ENCODE peak calls at places on chromosomes 12 and 14, in seven cellular contexts. N is small intestine; K is globus pallidus; B is ureter; J is body of pancreas; C is CD8-positive, alpha-beta memory T cell; V is AG10803. Q is an unnamed sample.

GRCh38 chr12:93978553-93978952 is 169.8 kb upstream of the PLXNC1 start:
- DNase-seq in N (peak), K (no peak), B (no peak), J (no peak), C (no peak), V (peak), Q (no peak)

GRCh38 chr12:27351476-27351875 is 18.8 kb downstream of the BMAL2 start:
- DNase-seq in N (no peak), K (no peak), B (no peak), J (no peak), C (no peak), V (no peak), Q (no peak)

GRCh38 chr14:87264386-87264785 is 728.6 kb downstream of the GALC start:
- DNase-seq in N (no peak), K (no peak), B (no peak), J (no peak), C (no peak), V (no peak), Q (no peak)

GRCh38 chr12:94469522-94469921 is 9.9 kb upstream of the CEP83 start:
- DNase-seq in N (no peak), K (no peak), B (no peak), J (no peak), C (no peak), V (no peak), Q (no peak)

GRCh38 chr12:65911321-65911720 is 87.0 kb downstream of the HMGA2 start:
- DNase-seq in N (peak), K (no peak), B (peak), J (peak), C (no peak), V (peak), Q (peak)

GRCh38 chr12:113002155-113002554 is 23.8 kb downstream of the OAS2 start:
- DNase-seq in N (peak), K (no peak), B (no peak), J (peak), C (no peak), V (no peak), Q (no peak)

GRCh38 chr12:53005215-53005985 is 856 bp upstream of the EIF4B start:
- DNase-seq in N (no peak), K (no peak), B (no peak), J (peak), C (no peak), V (no peak), Q (no peak)

GRCh38 chr14:68947802-68948201 is 31.3 kb downstream of the ACTN1 start:
- DNase-seq in N (peak), K (no peak), B (peak), J (no peak), C (no peak), V (peak), Q (peak)

GRCh38 chr14:33551963-33552362 is 398.9 kb downstream of the EGLN3 start:
- DNase-seq in N (no peak), K (no peak), B (no peak), J (no peak), C (no peak), V (no peak), Q (no peak)

GRCh38 chr14:58662759-58663158 is 25.0 kb downstream of the DACT1 start:
- DNase-seq in N (no peak), K (no peak), B (no peak), J (no peak), C (no peak), V (no peak), Q (no peak)

GRCh38 chr12:9647825-9648700 is 21.4 kb upstream of the CLEC2D start:
- DNase-seq in N (peak), K (peak), B (peak), J (peak), C (peak), V (peak), Q (peak)

GRCh38 chr14:102872020-102872419 is 50.4 kb upstream of the AMN start:
- DNase-seq in N (peak), K (no peak), B (no peak), J (no peak), C (peak), V (no peak), Q (peak)

GRCh38 chr12:121983546-121984205 is 38.0 kb upstream of the BCL7A start:
- DNase-seq in N (no peak), K (no peak), B (no peak), J (no peak), C (no peak), V (no peak), Q (no peak)

GRCh38 chr12:111777345-111778045 is 10.8 kb downstream of the ALDH2 start:
- DNase-seq in N (peak), K (peak), B (no peak), J (peak), C (no peak), V (no peak), Q (peak)

GRCh38 chr12:75257510-75257909 is 47.9 kb upstream of the KCNC2 start:
- DNase-seq in N (no peak), K (no peak), B (no peak), J (no peak), C (no peak), V (no peak), Q (no peak)

GRCh38 chr12:94282675-94283074 is 134.3 kb downstream of the PLXNC1 start:
- DNase-seq in N (peak), K (no peak), B (no peak), J (no peak), C (peak), V (no peak), Q (peak)

GRCh38 chr14:77099425-77100167 is 1.5 kb downstream of the CIPC start:
- DNase-seq in N (peak), K (peak), B (no peak), J (no peak), C (no peak), V (peak), Q (no peak)

GRCh38 chr14:36027354-36027753 is 149.2 kb downstream of the PTCSC3 start:
- DNase-seq in N (no peak), K (no peak), B (no peak), J (no peak), C (no peak), V (no peak), Q (no peak)

GRCh38 chr12:29316772-29317171 is 64.2 kb downstream of the ERGIC2 start:
- DNase-seq in N (peak), K (peak), B (no peak), J (no peak), C (no peak), V (peak), Q (no peak)

GRCh38 chr12:30792648-30793499 is 38.1 kb upstream of the CAPRIN2 start:
- DNase-seq in N (no peak), K (no peak), B (no peak), J (no peak), C (no peak), V (peak), Q (no peak)

GRCh38 chr14:75182820-75183219 is 6.4 kb upstream of the TMED10 start:
- DNase-seq in N (no peak), K (no peak), B (no peak), J (no peak), C (no peak), V (peak), Q (no peak)

GRCh38 chr12:89951050-89951693 is 242.5 kb upstream of the ATP2B1 start:
- DNase-seq in N (peak), K (no peak), B (no peak), J (no peak), C (no peak), V (peak), Q (peak)

GRCh38 chr14:28946267-28946666 is 179.7 kb downstream of the FOXG1 start:
- DNase-seq in N (no peak), K (no peak), B (no peak), J (no peak), C (no peak), V (no peak), Q (no peak)

Q was measured in transverse colon.